ENCODE peak calls at places on chromosomes 6 and 20, in four cellular contexts. One of them, this sample, is unnamed.

GRCh38 chr6:152771061-152771687 is 20.6 kb downstream of the VIP start:
- DNase-seq in WTC11: no peak
- DNase-seq in HepG2: no peak
- DNase-seq in GM12878: no peak
- DNase-seq in this sample: no peak

GRCh38 chr6:44606506-44606905 is 219.0 kb downstream of the CDC5L start:
- DNase-seq in GM12878: no peak
- DNase-seq in WTC11: no peak
- DNase-seq in HepG2: no peak
- DNase-seq in this sample: peak; percentile 8

GRCh38 chr20:23507346-23507745 is 16.4 kb downstream of the CST8 start:
- DNase-seq in GM12878: no peak
- DNase-seq in HepG2: peak; percentile 37
- DNase-seq in WTC11: peak; percentile 33
- DNase-seq in this sample: no peak

GRCh38 chr6:132481189-132481588 is 31.7 kb downstream of the STX7 start:
- DNase-seq in HepG2: no peak
- DNase-seq in WTC11: no peak
- DNase-seq in GM12878: no peak
- DNase-seq in this sample: no peak

GRCh38 chr20:52991783-52992182 is 19.6 kb downstream of the TSHZ2 start:
- DNase-seq in WTC11: no peak
- DNase-seq in GM12878: no peak
- DNase-seq in HepG2: no peak
- DNase-seq in this sample: no peak

GRCh38 chr6:71602385-71602949 is 283.9 kb upstream of the RIMS1 start:
- DNase-seq in HepG2: no peak
- DNase-seq in GM12878: no peak
- DNase-seq in WTC11: no peak
- DNase-seq in this sample: no peak

GRCh38 chr20:63139856-63140255 is 76.1 kb downstream of the YTHDF1 start:
- DNase-seq in HepG2: no peak
- DNase-seq in WTC11: no peak
- DNase-seq in GM12878: no peak
- DNase-seq in this sample: no peak

GRCh38 chr6:752438-752837 is 59.5 kb upstream of the EXOC2 start:
- DNase-seq in GM12878: no peak
- DNase-seq in HepG2: no peak
- DNase-seq in WTC11: no peak
- DNase-seq in this sample: no peak

GRCh38 chr6:73566954-73567591 is 46.2 kb upstream of the EEF1A1 start:
- DNase-seq in WTC11: no peak
- DNase-seq in HepG2: peak; percentile 96
- DNase-seq in GM12878: no peak
- DNase-seq in this sample: peak; percentile 26

GRCh38 chr6:34055223-34055933 is 90.5 kb downstream of the GRM4 start:
- DNase-seq in HepG2: peak; percentile 60
- DNase-seq in GM12878: no peak
- DNase-seq in WTC11: peak; percentile 82
- DNase-seq in this sample: peak; percentile 94

GRCh38 chr6:45432944-45433343 is 55.2 kb upstream of the SUPT3H start:
- DNase-seq in WTC11: no peak
- DNase-seq in GM12878: no peak
- DNase-seq in HepG2: no peak
- DNase-seq in this sample: peak; percentile 25

GRCh38 chr6:158892266-158892665 is 73.1 kb upstream of the EZR start:
- DNase-seq in GM12878: no peak
- DNase-seq in WTC11: no peak
- DNase-seq in HepG2: no peak
- DNase-seq in this sample: no peak

GRCh38 chr6:63644668-63645326 is 9.2 kb downstream of the PHF3 start:
- DNase-seq in GM12878: no peak
- DNase-seq in HepG2: no peak
- DNase-seq in WTC11: no peak
- DNase-seq in this sample: no peak

GRCh38 chr20:16020971-16021370 is 552.3 kb downstream of the KIF16B start:
- DNase-seq in GM12878: no peak
- DNase-seq in WTC11: no peak
- DNase-seq in HepG2: no peak
- DNase-seq in this sample: no peak

GRCh38 chr6:158502593-158502950 is 57.3 kb upstream of the TMEM181 start:
- DNase-seq in GM12878: no peak
- DNase-seq in HepG2: no peak
- DNase-seq in WTC11: no peak
- DNase-seq in this sample: no peak

GRCh38 chr20:57711311-57711712 is 1.5 kb upstream of the PMEPA1 start:
- DNase-seq in GM12878: no peak
- DNase-seq in WTC11: no peak
- DNase-seq in HepG2: no peak
- DNase-seq in this sample: no peak

GRCh38 chr6:41677430-41678045 is 39.3 kb downstream of the MDFI start:
- DNase-seq in WTC11: no peak
- DNase-seq in GM12878: no peak
- DNase-seq in HepG2: no peak
- DNase-seq in this sample: no peak

GRCh38 chr6:110950443-110950842 is 8.1 kb upstream of the GTF3C6 start:
- DNase-seq in GM12878: no peak
- DNase-seq in HepG2: no peak
- DNase-seq in WTC11: no peak
- DNase-seq in this sample: no peak

GRCh38 chr6:8057793-8058192 is 6.4 kb downstream of the BLOC1S5 start:
- DNase-seq in GM12878: no peak
- DNase-seq in WTC11: no peak
- DNase-seq in HepG2: no peak
- DNase-seq in this sample: no peak

GRCh38 chr6:113782641-113783040 is 74.5 kb upstream of the MARCKS start:
- DNase-seq in HepG2: no peak
- DNase-seq in GM12878: no peak
- DNase-seq in WTC11: no peak
- DNase-seq in this sample: no peak
- TF ChIP-seq CBFB in HepG2: no peak
- TF ChIP-seq CBFB in GM12878: no peak
- TF ChIP-seq CBFB in WTC11: no peak
- TF ChIP-seq CBFB in this sample: no peak

GRCh38 chr20:38831995-38832620 is 26.6 kb downstream of the PPP1R16B start:
- DNase-seq in HepG2: no peak
- DNase-seq in GM12878: no peak
- DNase-seq in WTC11: no peak
- DNase-seq in this sample: no peak
- TF ChIP-seq CBFB in HepG2: no peak
- TF ChIP-seq CBFB in GM12878: no peak
- TF ChIP-seq CBFB in WTC11: no peak
- TF ChIP-seq CBFB in this sample: no peak

DNA sequence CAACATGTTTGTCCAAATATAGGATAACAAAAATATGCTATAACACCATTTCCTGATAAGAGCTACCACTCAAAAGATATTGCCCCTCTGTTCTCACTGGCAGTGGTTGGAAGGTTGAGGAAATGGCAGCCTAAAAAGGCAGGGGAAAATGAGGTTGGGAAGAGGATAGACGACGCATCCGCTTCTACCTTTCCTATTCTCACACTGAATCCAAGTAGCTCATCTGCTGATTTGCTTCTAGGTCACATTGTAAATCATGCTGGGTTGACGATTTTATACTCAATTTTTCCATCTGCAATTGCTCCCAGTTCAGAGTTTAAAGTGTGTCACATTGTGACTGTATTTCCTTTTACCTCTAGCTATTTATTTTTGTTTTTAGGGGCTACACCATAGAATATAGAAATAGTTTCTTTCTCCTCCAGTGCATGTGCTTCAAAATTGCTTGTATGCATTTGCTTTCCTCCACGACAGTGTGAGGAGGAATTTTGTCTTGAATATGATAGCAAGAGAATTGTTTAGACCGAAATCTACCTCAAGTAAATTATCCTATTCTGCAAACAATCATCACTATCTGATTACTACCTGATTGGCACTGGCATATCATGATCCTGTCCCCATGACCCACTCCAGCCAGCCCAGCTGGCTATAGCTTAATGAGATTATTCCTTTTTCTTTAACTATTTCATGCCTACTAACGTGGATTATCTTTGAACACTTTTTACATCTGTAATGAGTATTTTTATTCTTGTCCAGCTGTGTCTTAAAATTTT is 179.6 kb upstream of the RAB32 start:
- DNase-seq in GM12878: no peak
- DNase-seq in HepG2: no peak
- DNase-seq in WTC11: no peak
- DNase-seq in this sample: no peak
- TF ChIP-seq CBFB in GM12878: no peak
- TF ChIP-seq CBFB in HepG2: no peak
- TF ChIP-seq CBFB in WTC11: no peak
- TF ChIP-seq CBFB in this sample: no peak

GRCh38 chr6:129031051-129031599 is 148.2 kb downstream of the LAMA2 start:
- DNase-seq in WTC11: no peak
- DNase-seq in HepG2: no peak
- DNase-seq in GM12878: no peak
- DNase-seq in this sample: no peak
- TF ChIP-seq CBFB in WTC11: no peak
- TF ChIP-seq CBFB in HepG2: no peak
- TF ChIP-seq CBFB in GM12878: no peak
- TF ChIP-seq CBFB in this sample: no peak

GRCh38 chr20:44714701-44715494 is at the start of gene CCN5:
- DNase-seq in GM12878: no peak
- DNase-seq in WTC11: no peak
- DNase-seq in HepG2: peak; percentile 68
- DNase-seq in this sample: peak; percentile 30
- TF ChIP-seq CBFB in GM12878: no peak
- TF ChIP-seq CBFB in WTC11: no peak
- TF ChIP-seq CBFB in HepG2: peak; percentile 73
- TF ChIP-seq CBFB in this sample: no peak